ENCODE peak calls at places on chromosome 17, in ten cellular contexts. G is lung, B is fibroblast of pulmonary artery, R is Karpas-422, O is AG10803, D is ovary, I is skeletal muscle cell, M is AG04450, A is tibial nerve, L is Caco-2. F is an unnamed sample.

GRCh38 chr17:410674-411401 is 58.2 kb upstream of the RPH3AL start:
- DNase-seq in G (no peak), B (peak), R (peak), O (peak), D (peak), I (no peak), M (no peak), A (no peak), L (peak), F (peak)

GRCh38 chr17:77516902-77517301 is 376.1 kb downstream of the SEC14L1 start:
- DNase-seq in G (no peak), B (peak), R (no peak), O (peak), D (no peak), I (peak), M (no peak), A (no peak), L (no peak), F (no peak)

GRCh38 chr17:245611-246010 is 64.2 kb upstream of the DOC2B start:
- DNase-seq in G (no peak), B (no peak), R (no peak), O (no peak), D (no peak), I (no peak), M (no peak), A (no peak), L (no peak), F (no peak)

GRCh38 chr17:48469227-48469626 is 39.2 kb upstream of the SKAP1 start:
- DNase-seq in G (no peak), B (no peak), R (no peak), O (no peak), D (no peak), I (no peak), M (no peak), A (no peak), L (no peak), F (no peak)

GRCh38 chr17:76134911-76135809 is 5.9 kb downstream of the FOXJ1 start:
- DNase-seq in G (no peak), B (no peak), R (no peak), O (no peak), D (no peak), I (no peak), M (no peak), A (no peak), L (no peak), F (no peak)

GRCh38 chr17:77459018-77459755 is 318.4 kb downstream of the SEC14L1 start:
- DNase-seq in G (no peak), B (no peak), R (peak), O (no peak), D (no peak), I (no peak), M (no peak), A (no peak), L (no peak), F (no peak)

GRCh38 chr17:43591750-43592562 is 45.8 kb upstream of the ETV4 start:
- DNase-seq in G (peak), B (peak), R (no peak), O (peak), D (peak), I (peak), M (peak), A (peak), L (peak), F (peak)

GRCh38 chr17:42071810-42072209 is 21.4 kb upstream of the C17orf113 start:
- DNase-seq in G (no peak), B (no peak), R (no peak), O (no peak), D (no peak), I (no peak), M (no peak), A (no peak), L (no peak), F (no peak)

GRCh38 chr17:77687921-77688320 is 270.6 kb upstream of the TNRC6C start:
- DNase-seq in G (no peak), B (no peak), R (no peak), O (no peak), D (no peak), I (no peak), M (no peak), A (no peak), L (no peak), F (no peak)

GRCh38 chr17:30271102-30271501 is 20.6 kb downstream of the BLMH start:
- DNase-seq in G (no peak), B (peak), R (no peak), O (no peak), D (no peak), I (no peak), M (no peak), A (no peak), L (no peak), F (no peak)

GRCh38 chr17:14926526-14927122 is 338.5 kb downstream of the PMP22 start:
- DNase-seq in G (peak), B (peak), R (peak), O (peak), D (no peak), I (no peak), M (peak), A (no peak), L (peak), F (peak)

GRCh38 chr17:64777413-64778101 is 115.5 kb upstream of the SMURF2 start:
- DNase-seq in G (no peak), B (no peak), R (peak), O (no peak), D (peak), I (no peak), M (no peak), A (no peak), L (no peak), F (no peak)

GRCh38 chr17:53353919-53354351 is 468.8 kb upstream of the KIF2B start:
- DNase-seq in G (no peak), B (no peak), R (no peak), O (no peak), D (no peak), I (no peak), M (no peak), A (no peak), L (no peak), F (no peak)

GRCh38 chr17:42247734-42248133 is 28.5 kb downstream of the STAT5B start:
- DNase-seq in G (no peak), B (peak), R (no peak), O (peak), D (no peak), I (no peak), M (peak), A (no peak), L (no peak), F (no peak)

GRCh38 chr17:67633751-67634191 is 84.0 kb upstream of the NOL11 start:
- DNase-seq in G (no peak), B (peak), R (no peak), O (no peak), D (no peak), I (no peak), M (no peak), A (no peak), L (no peak), F (no peak)

GRCh38 chr17:8122923-8123694 is 797 bp downstream of the HES7 start:
- DNase-seq in G (no peak), B (no peak), R (peak), O (peak), D (peak), I (no peak), M (no peak), A (no peak), L (no peak), F (peak)

GRCh38 chr17:59121901-59122480 is 15.3 kb upstream of the TRIM37 start:
- DNase-seq in G (no peak), B (no peak), R (no peak), O (no peak), D (no peak), I (no peak), M (no peak), A (no peak), L (no peak), F (no peak)

GRCh38 chr17:49196520-49196919 is 13.9 kb downstream of the GNGT2 start:
- DNase-seq in G (no peak), B (no peak), R (no peak), O (no peak), D (no peak), I (no peak), M (no peak), A (no peak), L (no peak), F (no peak)

GRCh38 chr17:77324227-77324626 is 183.5 kb downstream of the SEC14L1 start:
- DNase-seq in G (peak), B (no peak), R (no peak), O (no peak), D (peak), I (no peak), M (no peak), A (peak), L (no peak), F (peak)

GRCh38 chr17:77037943-77038342 is 102.8 kb upstream of the SEC14L1 start:
- DNase-seq in G (no peak), B (no peak), R (no peak), O (no peak), D (no peak), I (no peak), M (no peak), A (no peak), L (no peak), F (no peak)

GRCh38 chr17:67474081-67474661 is 97.1 kb downstream of the PITPNC1 start:
- DNase-seq in G (no peak), B (peak), R (no peak), O (peak), D (peak), I (peak), M (no peak), A (no peak), L (no peak), F (peak)

GRCh38 chr17:56257075-56257474 is 103.8 kb downstream of the ANKFN1 start:
- DNase-seq in G (no peak), B (no peak), R (no peak), O (no peak), D (no peak), I (no peak), M (no peak), A (no peak), L (no peak), F (no peak)

GRCh38 chr17:49216482-49216881 is 6.0 kb downstream of the ABI3 start:
- DNase-seq in G (no peak), B (no peak), R (no peak), O (no peak), D (no peak), I (no peak), M (no peak), A (no peak), L (no peak), F (no peak)

GRCh38 chr17:11928436-11928835 is 68.8 kb downstream of the ZNF18 start:
- DNase-seq in G (no peak), B (no peak), R (no peak), O (no peak), D (no peak), I (no peak), M (no peak), A (no peak), L (peak), F (no peak)

GRCh38 chr17:10243905-10244844 is 45.8 kb upstream of the GAS7 start:
- DNase-seq in G (peak), B (peak), R (no peak), O (peak), D (no peak), I (no peak), M (no peak), A (no peak), L (no peak), F (peak)

GRCh38 chr17:56976941-56977570 is 875 bp upstream of the SCPEP1 start:
- DNase-seq in G (no peak), B (no peak), R (no peak), O (no peak), D (peak), I (no peak), M (no peak), A (no peak), L (no peak), F (no peak)

GRCh38 chr17:8742274-8742673 is 2.4 kb downstream of the CCDC42 start:
- DNase-seq in G (no peak), B (no peak), R (no peak), O (no peak), D (no peak), I (no peak), M (no peak), A (no peak), L (no peak), F (no peak)

GRCh38 chr17:39999067-39999466 is 16.2 kb upstream of the CSF3 start:
- DNase-seq in G (no peak), B (peak), R (no peak), O (no peak), D (no peak), I (no peak), M (no peak), A (no peak), L (no peak), F (no peak)

GRCh38 chr17:68820825-68821481 is 134.2 kb downstream of the ABCA8 start:
- DNase-seq in G (no peak), B (peak), R (no peak), O (no peak), D (no peak), I (no peak), M (no peak), A (no peak), L (peak), F (no peak)

GRCh38 chr17:57927048-57927723 is 28.0 kb downstream of the CUEDC1 start:
- DNase-seq in G (no peak), B (peak), R (no peak), O (peak), D (no peak), I (peak), M (no peak), A (peak), L (no peak), F (no peak)

GRCh38 chr17:19703106-19703775 is 13.1 kb downstream of the SLC47A2 start:
- DNase-seq in G (peak), B (no peak), R (no peak), O (no peak), D (no peak), I (no peak), M (no peak), A (no peak), L (no peak), F (no peak)

GRCh38 chr17:33371377-33371776 is 78.3 kb upstream of the ASIC2 start:
- DNase-seq in G (no peak), B (no peak), R (no peak), O (no peak), D (no peak), I (no peak), M (no peak), A (no peak), L (no peak), F (no peak)

GRCh38 chr17:60091109-60091508 is 12.4 kb upstream of the HEATR6 start:
- DNase-seq in G (no peak), B (no peak), R (no peak), O (no peak), D (no peak), I (no peak), M (no peak), A (no peak), L (no peak), F (no peak)

GRCh38 chr17:6536566-6537065 is 19.7 kb downstream of the PITPNM3 start:
- DNase-seq in G (no peak), B (no peak), R (no peak), O (no peak), D (no peak), I (no peak), M (no peak), A (no peak), L (no peak), F (no peak)

DNA sequence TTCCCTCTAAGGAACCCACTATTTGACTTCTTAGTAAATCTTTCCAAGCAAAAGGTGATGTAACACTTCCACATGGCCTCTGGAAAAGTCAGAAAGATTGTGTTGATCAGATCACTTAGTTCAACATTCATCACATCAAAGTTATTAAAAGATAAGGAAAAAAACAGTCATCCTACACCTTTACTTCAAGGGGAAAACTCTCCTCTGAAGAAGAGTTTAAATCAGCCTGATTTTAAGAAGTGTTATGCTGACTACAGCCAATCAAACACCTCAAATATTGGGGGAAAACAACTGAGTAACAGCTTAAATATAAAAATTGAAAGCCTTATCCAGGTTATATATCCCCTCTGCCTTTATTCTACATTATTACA is 19.6 kb upstream of the COPRS start:
- DNase-seq in G (no peak), B (no peak), R (peak), O (no peak), D (no peak), I (no peak), M (no peak), A (no peak), L (no peak), F (no peak)
- H3K4me3 ChIP-seq in G (no peak), B (no peak), R (no peak), O (no peak), D (no peak), I (no peak), M (no peak), A (no peak), L (no peak), F (no peak)

GRCh38 chr17:72295916-72296315 is 175.1 kb downstream of the SOX9 start:
- DNase-seq in G (no peak), B (no peak), R (no peak), O (no peak), D (no peak), I (no peak), M (no peak), A (no peak), L (no peak), F (no peak)
- H3K4me3 ChIP-seq in G (no peak), B (no peak), R (no peak), O (no peak), D (no peak), I (no peak), M (no peak), A (no peak), L (no peak), F (no peak)

GRCh38 chr17:45948881-45949624 is 50.0 kb upstream of the STH start:
- DNase-seq in G (peak), B (peak), R (peak), O (peak), D (peak), I (peak), M (peak), A (peak), L (peak), F (peak)
- H3K4me3 ChIP-seq in G (no peak), B (peak), R (peak), O (peak), D (no peak), I (no peak), M (peak), A (peak), L (no peak), F (no peak)

GRCh38 chr17:5464717-5465507 is 3.9 kb downstream of the DHX33 start:
- DNase-seq in G (no peak), B (no peak), R (no peak), O (no peak), D (no peak), I (no peak), M (no peak), A (no peak), L (no peak), F (no peak)
- H3K4me3 ChIP-seq in G (no peak), B (no peak), R (no peak), O (no peak), D (no peak), I (no peak), M (no peak), A (no peak), L (no peak), F (no peak)

GRCh38 chr17:31452561-31453110 is 61.2 kb downstream of the RAB11FIP4 start:
- DNase-seq in G (no peak), B (no peak), R (no peak), O (no peak), D (no peak), I (no peak), M (no peak), A (no peak), L (no peak), F (no peak)

GRCh38 chr17:31452101-31452500 is 60.6 kb downstream of the RAB11FIP4 start:
- DNase-seq in G (no peak), B (no peak), R (no peak), O (peak), D (no peak), I (no peak), M (no peak), A (no peak), L (no peak), F (no peak)

GRCh38 chr17:31446195-31446967 is 54.9 kb downstream of the RAB11FIP4 start:
- DNase-seq in G (no peak), B (peak), R (no peak), O (no peak), D (no peak), I (no peak), M (no peak), A (no peak), L (no peak), F (no peak)

GRCh38 chr17:31449746-31450145 is 58.3 kb downstream of the RAB11FIP4 start:
- DNase-seq in G (no peak), B (no peak), R (no peak), O (no peak), D (no peak), I (no peak), M (no peak), A (no peak), L (no peak), F (no peak)

DNA sequence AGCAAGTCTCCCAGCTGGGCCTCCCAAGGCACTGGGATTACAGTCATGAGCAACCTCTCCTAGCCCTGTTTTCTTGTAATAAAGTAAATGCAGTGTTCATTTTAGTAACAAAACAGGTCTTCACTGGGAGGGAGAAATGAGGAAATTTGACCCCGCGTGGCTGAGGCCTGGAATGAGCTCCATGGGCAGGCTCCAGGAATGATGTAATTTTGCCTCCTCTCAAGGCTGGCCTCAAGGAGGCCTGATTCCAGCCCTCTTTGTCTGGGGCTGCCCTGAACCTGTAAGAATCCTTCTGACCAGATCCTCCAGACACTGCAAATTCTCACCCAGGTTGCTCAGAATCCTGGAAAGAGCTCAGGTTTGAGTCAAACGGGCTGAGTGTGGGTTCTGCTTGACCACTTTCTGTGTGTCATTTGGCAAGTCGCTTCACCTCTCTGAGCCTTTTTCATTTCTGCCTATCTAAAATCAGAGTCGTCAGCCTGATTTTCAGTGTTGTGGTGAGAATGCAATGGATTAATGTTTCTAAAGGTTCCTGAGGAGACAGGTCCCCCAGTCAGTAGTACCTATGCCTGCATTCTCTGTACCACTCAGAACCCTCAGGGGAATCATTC is 57.1 kb downstream of the RAB11FIP4 start:
- DNase-seq in G (no peak), B (peak), R (no peak), O (peak), D (no peak), I (no peak), M (peak), A (no peak), L (no peak), F (no peak)
- H3K4me3 ChIP-seq in G (no peak), B (no peak), R (no peak), O (no peak), D (no peak), I (no peak), M (no peak), A (no peak), L (no peak), F (no peak)

GRCh38 chr17:2363318-2363717 is 26.0 kb downstream of the SGSM2 start:
- DNase-seq in G (no peak), B (no peak), R (no peak), O (no peak), D (no peak), I (no peak), M (no peak), A (no peak), L (no peak), F (no peak)
- H3K4me3 ChIP-seq in G (no peak), B (no peak), R (no peak), O (no peak), D (no peak), I (no peak), M (no peak), A (no peak), L (no peak), F (no peak)

DNA sequence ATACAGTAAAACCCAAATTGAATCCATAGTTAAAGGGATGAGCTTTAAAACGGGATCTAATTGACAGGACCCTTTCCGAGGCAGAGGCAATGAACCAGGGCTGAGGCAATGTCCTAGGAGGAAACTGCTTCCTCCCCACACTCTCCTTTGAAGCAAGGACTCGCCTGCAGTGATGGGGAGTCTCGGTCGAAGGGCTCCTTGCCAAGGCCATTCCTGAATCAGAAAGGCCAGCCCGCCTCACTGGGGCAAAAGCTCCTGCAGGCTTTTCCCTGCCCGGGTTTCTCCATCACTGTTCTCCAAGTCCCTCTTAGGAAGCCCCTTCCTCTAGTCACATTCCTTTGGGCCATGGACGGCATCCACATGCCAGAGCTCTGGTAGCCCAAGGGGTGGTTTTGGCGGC is 132.0 kb downstream of the RBFOX3 start:
- DNase-seq in G (no peak), B (no peak), R (no peak), O (no peak), D (no peak), I (no peak), M (no peak), A (no peak), L (no peak), F (peak)
- H3K4me3 ChIP-seq in G (no peak), B (no peak), R (no peak), O (no peak), D (no peak), I (no peak), M (no peak), A (no peak), L (no peak), F (no peak)

GRCh38 chr17:81386141-81386645 is 9.1 kb upstream of the BAHCC1 start:
- DNase-seq in G (no peak), B (no peak), R (no peak), O (no peak), D (no peak), I (no peak), M (no peak), A (no peak), L (no peak), F (no peak)
- H3K4me3 ChIP-seq in G (peak), B (peak), R (no peak), O (peak), D (peak), I (peak), M (peak), A (peak), L (peak), F (peak)

F was measured in uterus.